ENCODE peak calls at places on chromosomes 5 and 9, in four cellular contexts. B, K, V and E are unnamed samples.

GRCh38 chr5:65925601-65926275 is 637 bp upstream of the ERBIN start:
- DNase-seq in V (peak; percentile 92), B (peak; percentile 95), K (peak; percentile 88), E (peak; percentile 77)

GRCh38 chr5:170836226-170836625 is 25.6 kb upstream of the RANBP17 start:
- DNase-seq in K (no peak), B (no peak), V (no peak), E (no peak)

GRCh38 chr5:33964132-33964531 is 20.4 kb downstream of the SLC45A2 start:
- DNase-seq in K (no peak), V (peak; percentile 21), B (no peak), E (no peak)

GRCh38 chr9:137353223-137354152 is 51.4 kb upstream of the NRARP start:
- DNase-seq in K (no peak), V (no peak), B (peak; percentile 34), E (no peak)

GRCh38 chr9:87603854-87604490 is 106.3 kb downstream of the DAPK1 start:
- DNase-seq in B (no peak), V (no peak), K (no peak), E (no peak)

GRCh38 chr5:143673676-143674468 is 138.1 kb upstream of the HMHB1 start:
- DNase-seq in B (no peak), V (peak; percentile 25), K (no peak), E (no peak)

GRCh38 chr5:135193213-135194125 is 159.4 kb upstream of the PITX1 start:
- DNase-seq in B (no peak), V (peak; percentile 30), K (peak; percentile 65), E (no peak)

GRCh38 chr5:4480528-4481404 is 659.4 kb upstream of the ADAMTS16 start:
- DNase-seq in B (no peak), V (no peak), K (no peak), E (no peak)

GRCh38 chr5:50967388-50968039 is 301.1 kb downstream of the PARP8 start:
- DNase-seq in B (peak; percentile 48), K (no peak), V (no peak), E (no peak)

GRCh38 chr5:172665049-172665541 is 24.0 kb downstream of the NEURL1B start:
- DNase-seq in B (no peak), K (no peak), V (no peak), E (no peak)

GRCh38 chr9:75903785-75904360 is 13.4 kb downstream of the PCSK5 start:
- DNase-seq in K (no peak), V (no peak), B (no peak), E (no peak)

GRCh38 chr9:129620669-129621295 is at the start of gene C9orf50:
- DNase-seq in B (peak; percentile 71), V (no peak), K (no peak), E (no peak)

GRCh38 chr5:88883566-88884434 is 816 bp upstream of the MEF2C start:
- DNase-seq in B (peak; percentile 68), K (peak; percentile 86), V (peak; percentile 78), E (no peak)

GRCh38 chr5:134638760-134639201 is 6.2 kb upstream of the SAR1B start:
- DNase-seq in V (no peak), K (no peak), B (no peak), E (no peak)

GRCh38 chr9:28158451-28158850 is 585.2 kb upstream of the C9orf72 start:
- DNase-seq in V (no peak), K (no peak), B (no peak), E (no peak)

GRCh38 chr5:87231037-87231808 is 36.5 kb upstream of the RASA1 start:
- DNase-seq in B (no peak), V (peak; percentile 14), K (no peak), E (no peak)

GRCh38 chr5:15929616-15930303 is 249.8 kb downstream of the MARCHF11 start:
- DNase-seq in K (peak; percentile 91), V (peak; percentile 89), B (no peak), E (no peak)

GRCh38 chr9:92035687-92036410 is 79.4 kb downstream of the SPTLC1 start:
- DNase-seq in B (no peak), V (peak; percentile 87), K (peak; percentile 98), E (no peak)

GRCh38 chr5:180790020-180790419 is 12.6 kb downstream of the MGAT1 start:
- DNase-seq in B (peak; percentile 83), K (no peak), V (no peak), E (no peak)

GRCh38 chr5:177128551-177128976 is 5.0 kb upstream of the NSD1 start:
- DNase-seq in B (no peak), K (no peak), V (peak; percentile 43), E (no peak)

GRCh38 chr5:10532421-10532820 is 31.4 kb upstream of the ANKRD33B start:
- DNase-seq in V (no peak), K (no peak), B (no peak), E (no peak)

GRCh38 chr5:178998441-178998840 is 3.3 kb upstream of the GRM6 start:
- DNase-seq in K (no peak), B (no peak), V (no peak), E (no peak)

GRCh38 chr5:1498623-1499416 is 24.9 kb downstream of the LPCAT1 start:
- DNase-seq in K (no peak), B (no peak), V (no peak), E (no peak)

GRCh38 chr5:43065384-43066230 is 25.5 kb upstream of the ANXA2R start:
- DNase-seq in V (peak; percentile 82), B (no peak), K (peak; percentile 73), E (peak; percentile 51)

GRCh38 chr5:40984884-40985283 is 75.6 kb downstream of the C7 start:
- DNase-seq in K (peak; percentile 79), B (no peak), V (peak; percentile 40), E (no peak)

GRCh38 chr9:86034863-86035734 is 64.3 kb downstream of the GOLM1 start:
- DNase-seq in V (peak; percentile 45), B (peak; percentile 82), K (peak; percentile 57), E (peak; percentile 6)

GRCh38 chr5:120388016-120388781 is 75.9 kb upstream of the PRR16 start:
- DNase-seq in B (no peak), K (peak; percentile 98), V (peak; percentile 94), E (no peak)

GRCh38 chr5:1474875-1475543 is 29.8 kb upstream of the SLC6A3 start:
- DNase-seq in K (no peak), V (no peak), B (no peak), E (no peak)

GRCh38 chr9:133894377-133895321 is 97.5 kb downstream of the VAV2 start:
- DNase-seq in V (no peak), B (no peak), K (no peak), E (no peak)

GRCh38 chr5:123204224-123204623 is 115.2 kb downstream of the PRDM6 start:
- DNase-seq in V (peak; percentile 28), K (peak; percentile 65), B (no peak), E (no peak)

GRCh38 chr9:30075451-30076199 is 2308.8 kb upstream of the ACO1 start:
- DNase-seq in V (no peak), K (no peak), B (no peak), E (peak; percentile 8)

GRCh38 chr5:150413176-150413901 is 629 bp upstream of the CD74 start:
- DNase-seq in K (no peak), B (peak; percentile 21), V (no peak), E (no peak)

GRCh38 chr5:151612689-151613427 is 21.7 kb upstream of the FAT2 start:
- DNase-seq in K (no peak), V (no peak), B (no peak), E (no peak)

GRCh38 chr9:129258823-129259301 is 80.8 kb upstream of the IER5L start:
- DNase-seq in K (no peak), B (no peak), V (no peak), E (no peak)

GRCh38 chr9:4138180-4138579 is 161.7 kb downstream of the GLIS3 start:
- DNase-seq in V (peak; percentile 24), B (no peak), K (no peak), E (no peak)

GRCh38 chr5:40957048-40957447 is 47.8 kb downstream of the C7 start:
- DNase-seq in K (no peak), B (no peak), V (no peak), E (no peak)